ENCODE peak calls at places on chromosomes 1 and 21, in four cellular contexts. B, P, K and N are unnamed samples.

GRCh38 chr1:235838021-235838420 is 28.7 kb downstream of the LYST start:
- DNase-seq in B (no peak), P (no peak), K (no peak), N (no peak)

GRCh38 chr1:60886793-60887331 is 195.5 kb upstream of the NFIA start:
- DNase-seq in B (no peak), P (no peak), K (peak), N (no peak)

GRCh38 chr21:39904457-39904856 is 37.2 kb downstream of the PCP4 start:
- DNase-seq in B (no peak), P (no peak), K (no peak), N (no peak)

GRCh38 chr21:28229811-28230210 is 762.9 kb downstream of the LTN1 start:
- DNase-seq in B (no peak), P (no peak), K (no peak), N (no peak)

GRCh38 chr1:18530567-18531502 is 50.1 kb downstream of the KLHDC7A start:
- DNase-seq in B (no peak), P (no peak), K (peak), N (no peak)

GRCh38 chr1:241582921-241583321 is 50.7 kb downstream of the KMO start:
- DNase-seq in B (no peak), P (no peak), K (no peak), N (no peak)

GRCh38 chr21:35940074-35940927 is 120.0 kb downstream of the SETD4 start:
- DNase-seq in B (peak), P (peak), K (peak), N (no peak)

GRCh38 chr21:35016071-35016470 is 33.0 kb downstream of the RUNX1 start:
- DNase-seq in B (no peak), P (no peak), K (no peak), N (no peak)

GRCh38 chr1:65265296-65266271 is 43.8 kb upstream of the DNAJC6 start:
- DNase-seq in B (peak), P (no peak), K (no peak), N (no peak)

GRCh38 chr1:226447932-226448670 is 40.2 kb upstream of the PARP1 start:
- DNase-seq in B (no peak), P (no peak), K (no peak), N (no peak)

GRCh38 chr1:83673287-83673686 is 325.6 kb downstream of the TTLL7 start:
- DNase-seq in B (no peak), P (no peak), K (no peak), N (no peak)

GRCh38 chr21:16597768-16598167 is 868.0 kb downstream of the USP25 start:
- DNase-seq in B (no peak), P (no peak), K (no peak), N (no peak)

GRCh38 chr1:212437179-212437798 is 4.6 kb downstream of the NENF start:
- DNase-seq in B (no peak), P (no peak), K (peak), N (no peak)

GRCh38 chr1:160834945-160835565 is 27.6 kb downstream of the CD244 start:
- DNase-seq in B (no peak), P (peak), K (peak), N (no peak)

GRCh38 chr1:56819393-56819899 is at the start of gene FYB2:
- DNase-seq in B (no peak), P (no peak), K (no peak), N (no peak)

GRCh38 chr1:98355656-98356384 is 305.7 kb upstream of the SNX7 start:
- DNase-seq in B (no peak), P (peak), K (no peak), N (no peak)

GRCh38 chr1:168605443-168605842 is 29.0 kb downstream of the XCL1 start:
- DNase-seq in B (no peak), P (no peak), K (no peak), N (no peak)

GRCh38 chr1:111221633-111222286 is 5.8 kb upstream of the CHI3L2 start:
- DNase-seq in B (no peak), P (peak), K (peak), N (peak)

GRCh38 chr1:88935522-88936222 is 44.3 kb upstream of the GTF2B start:
- DNase-seq in B (no peak), P (peak), K (peak), N (no peak)

GRCh38 chr1:110765640-110766335 is 91.0 kb upstream of the KCNA3 start:
- DNase-seq in B (no peak), P (peak), K (peak), N (no peak)

GRCh38 chr1:38744452-38745350 is 114.9 kb downstream of the RRAGC start:
- DNase-seq in B (no peak), P (no peak), K (peak), N (no peak)

GRCh38 chr1:221166162-221166500 is 286.9 kb downstream of the HLX start:
- DNase-seq in B (no peak), P (no peak), K (no peak), N (no peak)

GRCh38 chr1:79899914-79900313 is 893.4 kb upstream of the ADGRL4 start:
- DNase-seq in B (no peak), P (no peak), K (no peak), N (no peak)

GRCh38 chr1:112870887-112871646 is 84.9 kb downstream of the SLC16A1 start:
- DNase-seq in B (no peak), P (no peak), K (no peak), N (no peak)

GRCh38 chr1:59139396-59139795 is 157.5 kb upstream of the FGGY start:
- DNase-seq in B (no peak), P (no peak), K (peak), N (no peak)

GRCh38 chr1:111847519-111847918 is 91.8 kb downstream of the DDX20 start:
- DNase-seq in B (no peak), P (no peak), K (no peak), N (no peak)

GRCh38 chr1:14486401-14487110 is 111.9 kb upstream of the KAZN start:
- DNase-seq in B (no peak), P (no peak), K (no peak), N (no peak)

GRCh38 chr1:159915571-159916239 is 9.6 kb downstream of the TAGLN2 start:
- DNase-seq in B (no peak), P (no peak), K (no peak), N (no peak)

GRCh38 chr1:230493264-230493663 is 67.1 kb upstream of the PGBD5 start:
- DNase-seq in B (no peak), P (no peak), K (no peak), N (no peak)

GRCh38 chr1:26159113-26160039 is 497 bp downstream of the FAM110D start:
- DNase-seq in B (no peak), P (no peak), K (no peak), N (no peak)

GRCh38 chr1:200040516-200041138 is 13.1 kb downstream of the NR5A2 start:
- DNase-seq in B (no peak), P (no peak), K (no peak), N (no peak)

GRCh38 chr21:26110703-26111102 is 59.9 kb downstream of the APP start:
- DNase-seq in B (no peak), P (no peak), K (no peak), N (no peak)

GRCh38 chr1:57336793-57337192 is 87.1 kb downstream of the DAB1 start:
- DNase-seq in B (no peak), P (no peak), K (no peak), N (no peak)

GRCh38 chr1:33182452-33182851 is 609 bp upstream of the TRIM62 start:
- DNase-seq in B (no peak), P (no peak), K (peak), N (no peak)

GRCh38 chr1:6163191-6163972 is 16.7 kb downstream of the CHD5 start:
- DNase-seq in B (no peak), P (no peak), K (no peak), N (no peak)

DNA sequence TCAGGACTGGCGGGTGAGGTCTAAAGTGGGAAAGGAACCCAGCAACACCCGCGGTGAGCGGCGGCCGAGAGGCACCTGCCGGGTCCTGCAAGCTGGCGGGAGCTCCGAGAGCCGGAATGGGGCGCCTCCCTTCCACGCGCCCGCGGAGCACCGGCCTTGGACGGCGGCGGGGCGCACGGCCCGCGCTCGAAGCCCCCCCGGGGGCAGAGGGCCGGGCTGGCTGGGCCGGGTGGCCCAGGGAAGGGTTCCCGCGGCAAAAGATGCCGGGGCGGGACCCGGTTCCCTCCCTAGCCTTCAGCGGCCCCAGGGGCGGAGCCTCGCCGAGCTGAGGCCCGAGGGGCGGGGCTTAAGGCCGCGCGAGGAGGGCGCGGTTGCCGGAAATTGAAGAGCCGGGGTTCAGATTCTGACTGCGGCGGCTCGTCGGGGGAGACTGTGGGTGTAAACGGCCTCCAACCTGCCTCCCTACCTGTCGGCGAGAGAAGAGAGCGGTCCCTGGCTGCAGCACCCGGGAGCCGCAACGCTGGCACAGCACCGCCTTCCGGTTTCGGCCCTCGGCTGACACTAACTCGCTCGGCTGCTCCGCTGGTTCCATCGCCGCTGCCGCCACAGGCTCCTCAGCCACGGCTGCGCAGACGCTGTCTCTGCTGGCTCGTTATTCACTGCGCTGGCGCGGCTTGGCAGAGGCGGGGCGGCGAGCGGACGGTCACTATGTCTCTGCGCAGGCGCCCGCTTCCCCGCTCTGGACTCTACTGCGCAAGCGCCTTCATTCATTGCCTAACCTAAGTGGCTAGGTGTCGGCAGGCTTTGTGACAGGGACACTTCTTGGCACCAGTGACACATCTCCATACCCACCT is at the start of gene RABIF:
- DNase-seq in B (peak), P (peak), K (peak), N (peak)
- TF ChIP-seq SPI1 in B (no peak), P (no peak), K (no peak), N (no peak)

GRCh38 chr1:67290236-67290635 is 17.4 kb upstream of the IL12RB2 start:
- DNase-seq in B (no peak), P (no peak), K (no peak), N (no peak)
- TF ChIP-seq SPI1 in B (no peak), P (no peak), K (no peak), N (no peak)

GRCh38 chr1:48610628-48611542 is 138.9 kb upstream of the SPATA6 start:
- DNase-seq in B (no peak), P (no peak), K (no peak), N (no peak)
- TF ChIP-seq SPI1 in B (no peak), P (no peak), K (no peak), N (no peak)

GRCh38 chr1:155981266-155982088 is 3.1 kb upstream of the ARHGEF2 start:
- DNase-seq in B (no peak), P (peak), K (peak), N (no peak)

GRCh38 chr1:155982106-155982505 is 3.8 kb upstream of the ARHGEF2 start:
- DNase-seq in B (no peak), P (no peak), K (no peak), N (no peak)

GRCh38 chr1:155984341-155984740 is 6.0 kb upstream of the ARHGEF2 start:
- DNase-seq in B (no peak), P (no peak), K (no peak), N (no peak)

GRCh38 chr1:155979525-155980343 is 1.4 kb upstream of the ARHGEF2 start:
- DNase-seq in B (no peak), P (peak), K (peak), N (no peak)

GRCh38 chr1:155983191-155984023 is 5.1 kb upstream of the ARHGEF2 start:
- DNase-seq in B (no peak), P (no peak), K (peak), N (no peak)
- TF ChIP-seq SPI1 in B (no peak), P (no peak), K (no peak), N (no peak)

GRCh38 chr21:42635848-42636534 is 17.4 kb upstream of the PDE9A start:
- DNase-seq in B (no peak), P (no peak), K (no peak), N (no peak)
- TF ChIP-seq SPI1 in B (no peak), P (no peak), K (no peak), N (no peak)

GRCh38 chr1:101130673-101131072 is 105.1 kb upstream of the DPH5 start:
- DNase-seq in B (no peak), P (no peak), K (peak), N (no peak)

GRCh38 chr1:101128211-101128727 is 102.7 kb upstream of the DPH5 start:
- DNase-seq in B (no peak), P (peak), K (peak), N (peak)

GRCh38 chr1:101129975-101130374 is 104.4 kb upstream of the DPH5 start:
- DNase-seq in B (no peak), P (no peak), K (no peak), N (no peak)

GRCh38 chr1:101128851-101129250 is 103.3 kb upstream of the DPH5 start:
- DNase-seq in B (no peak), P (no peak), K (no peak), N (no peak)

DNA sequence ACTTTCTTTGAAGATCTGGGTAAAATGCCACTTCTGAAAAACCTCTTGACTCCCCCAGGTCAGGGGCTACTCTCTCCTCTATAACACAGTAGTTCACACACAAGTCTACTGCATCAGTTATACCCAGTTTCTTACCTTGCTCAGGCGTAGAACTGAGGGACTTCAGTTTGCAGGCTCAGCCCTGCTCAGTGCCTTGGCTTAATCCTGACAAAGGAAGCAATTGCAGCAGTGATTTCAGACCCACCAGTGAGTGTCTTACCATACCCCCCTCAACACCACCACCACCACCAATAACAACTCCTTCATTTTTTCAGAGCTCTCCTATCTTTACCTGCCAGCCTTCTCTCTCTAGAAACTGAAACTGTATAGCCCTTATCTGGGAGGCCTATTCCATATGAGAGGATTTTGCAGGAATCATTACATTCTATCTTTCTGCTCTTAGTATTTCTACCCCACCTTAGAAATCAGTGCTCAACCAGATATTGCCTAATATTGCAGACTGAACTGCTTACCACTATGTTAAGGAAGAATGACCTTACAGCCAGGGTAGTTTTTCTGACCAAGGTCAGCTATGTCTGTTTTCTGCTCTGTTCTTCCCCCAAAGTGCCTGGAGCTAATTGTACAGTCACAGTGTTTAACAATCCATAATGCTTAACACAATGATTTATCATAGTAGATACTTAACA is 105.4 kb upstream of the S1PR1 start:
- DNase-seq in B (no peak), P (no peak), K (no peak), N (no peak)
- TF ChIP-seq SPI1 in B (no peak), P (no peak), K (no peak), N (no peak)

GRCh38 chr1:203378529-203379271 is 27.8 kb upstream of the FMOD start:
- DNase-seq in B (no peak), P (no peak), K (no peak), N (no peak)

GRCh38 chr1:203379831-203380230 is 28.9 kb upstream of the FMOD start:
- DNase-seq in B (no peak), P (no peak), K (no peak), N (no peak)

GRCh38 chr1:203380395-203381150 is 29.7 kb upstream of the FMOD start:
- DNase-seq in B (no peak), P (no peak), K (no peak), N (peak)

GRCh38 chr1:203381151-203381751 is 30.3 kb upstream of the FMOD start:
- DNase-seq in B (peak), P (no peak), K (no peak), N (peak)
- TF ChIP-seq SPI1 in B (peak), P (peak), K (no peak), N (peak)